ENCODE peak calls at places on chromosomes 2 and 18, in nine cellular contexts. One of them, this sample, is unnamed.

GRCh38 chr18:44733069-44733753 is 52.5 kb downstream of the SETBP1 start:
- DNase-seq in kidney: no peak
- DNase-seq in effector memory CD4-positive, alpha-beta T cell: no peak
- DNase-seq in heart right ventricle: no peak
- DNase-seq in A549: peak; percentile 17
- DNase-seq in testis: no peak
- DNase-seq in GM23248: peak; percentile 95
- DNase-seq in endothelial cell of umbilical vein: peak; percentile 11
- DNase-seq in tibial artery: no peak
- DNase-seq in this sample: no peak

GRCh38 chr2:50564781-50565180 is 467.2 kb downstream of the NRXN1 start:
- DNase-seq in kidney: no peak
- DNase-seq in effector memory CD4-positive, alpha-beta T cell: no peak
- DNase-seq in heart right ventricle: no peak
- DNase-seq in A549: no peak
- DNase-seq in testis: no peak
- DNase-seq in GM23248: no peak
- DNase-seq in endothelial cell of umbilical vein: no peak
- DNase-seq in tibial artery: no peak
- DNase-seq in this sample: no peak

GRCh38 chr2:216646116-216646515 is 12.9 kb downstream of the IGFBP2 start:
- DNase-seq in kidney: no peak
- DNase-seq in effector memory CD4-positive, alpha-beta T cell: no peak
- DNase-seq in heart right ventricle: no peak
- DNase-seq in A549: no peak
- DNase-seq in testis: no peak
- DNase-seq in GM23248: no peak
- DNase-seq in endothelial cell of umbilical vein: no peak
- DNase-seq in tibial artery: no peak
- DNase-seq in this sample: no peak

GRCh38 chr2:68745006-68745405 is 10.4 kb downstream of the ARHGAP25 start:
- DNase-seq in kidney: no peak
- DNase-seq in effector memory CD4-positive, alpha-beta T cell: no peak
- DNase-seq in heart right ventricle: no peak
- DNase-seq in A549: no peak
- DNase-seq in testis: no peak
- DNase-seq in GM23248: no peak
- DNase-seq in endothelial cell of umbilical vein: no peak
- DNase-seq in tibial artery: no peak
- DNase-seq in this sample: no peak

GRCh38 chr2:67930156-67930555 is 132.6 kb downstream of the C1D start:
- DNase-seq in kidney: no peak
- DNase-seq in effector memory CD4-positive, alpha-beta T cell: no peak
- DNase-seq in heart right ventricle: no peak
- DNase-seq in A549: no peak
- DNase-seq in testis: no peak
- DNase-seq in GM23248: no peak
- DNase-seq in endothelial cell of umbilical vein: no peak
- DNase-seq in tibial artery: no peak
- DNase-seq in this sample: no peak

GRCh38 chr2:44943031-44943692 is 1.7 kb downstream of the SIX3 start:
- DNase-seq in kidney: no peak
- DNase-seq in effector memory CD4-positive, alpha-beta T cell: no peak
- DNase-seq in heart right ventricle: no peak
- DNase-seq in A549: no peak
- DNase-seq in testis: no peak
- DNase-seq in GM23248: peak; percentile 46
- DNase-seq in endothelial cell of umbilical vein: no peak
- DNase-seq in tibial artery: no peak
- DNase-seq in this sample: no peak

GRCh38 chr2:195563857-195564512 is 93.0 kb upstream of the SLC39A10 start:
- DNase-seq in kidney: no peak
- DNase-seq in effector memory CD4-positive, alpha-beta T cell: no peak
- DNase-seq in heart right ventricle: no peak
- DNase-seq in A549: peak; percentile 45
- DNase-seq in testis: no peak
- DNase-seq in GM23248: peak; percentile 92
- DNase-seq in endothelial cell of umbilical vein: no peak
- DNase-seq in tibial artery: no peak
- DNase-seq in this sample: no peak

GRCh38 chr2:209771474-209772292 is at the start of gene UNC80:
- DNase-seq in kidney: peak; percentile 82
- DNase-seq in effector memory CD4-positive, alpha-beta T cell: no peak
- DNase-seq in heart right ventricle: peak; percentile 70
- DNase-seq in A549: peak; percentile 19
- DNase-seq in testis: peak; percentile 89
- DNase-seq in GM23248: peak; percentile 79
- DNase-seq in endothelial cell of umbilical vein: peak; percentile 62
- DNase-seq in tibial artery: peak; percentile 67
- DNase-seq in this sample: no peak

GRCh38 chr2:17643031-17643615 is 102.6 kb downstream of the VSNL1 start:
- DNase-seq in kidney: peak; percentile 79
- DNase-seq in effector memory CD4-positive, alpha-beta T cell: no peak
- DNase-seq in heart right ventricle: peak; percentile 32
- DNase-seq in A549: peak; percentile 82
- DNase-seq in testis: no peak
- DNase-seq in GM23248: peak; percentile 99
- DNase-seq in endothelial cell of umbilical vein: peak; percentile 73
- DNase-seq in tibial artery: peak; percentile 78
- DNase-seq in this sample: no peak

GRCh38 chr2:69271831-69272257 is 115.2 kb downstream of the GFPT1 start:
- DNase-seq in kidney: no peak
- DNase-seq in effector memory CD4-positive, alpha-beta T cell: no peak
- DNase-seq in heart right ventricle: no peak
- DNase-seq in A549: no peak
- DNase-seq in testis: no peak
- DNase-seq in GM23248: peak; percentile 70
- DNase-seq in endothelial cell of umbilical vein: peak; percentile 61
- DNase-seq in tibial artery: no peak
- DNase-seq in this sample: no peak

GRCh38 chr18:7576685-7577084 is 9.6 kb downstream of the PTPRM start:
- DNase-seq in kidney: no peak
- DNase-seq in effector memory CD4-positive, alpha-beta T cell: no peak
- DNase-seq in heart right ventricle: no peak
- DNase-seq in A549: no peak
- DNase-seq in testis: no peak
- DNase-seq in GM23248: peak; percentile 74
- DNase-seq in endothelial cell of umbilical vein: no peak
- DNase-seq in tibial artery: no peak
- DNase-seq in this sample: no peak

GRCh38 chr2:181456660-181457120 is 496 bp upstream of the ITGA4 start:
- DNase-seq in kidney: peak; percentile 86
- DNase-seq in effector memory CD4-positive, alpha-beta T cell: peak; percentile 67
- DNase-seq in heart right ventricle: peak; percentile 12
- DNase-seq in A549: no peak
- DNase-seq in testis: peak; percentile 22
- DNase-seq in GM23248: peak; percentile 53
- DNase-seq in endothelial cell of umbilical vein: no peak
- DNase-seq in tibial artery: peak; percentile 66
- DNase-seq in this sample: peak; percentile 95

GRCh38 chr18:32379891-32380290 is 90.8 kb downstream of the GAREM1 start:
- DNase-seq in kidney: no peak
- DNase-seq in effector memory CD4-positive, alpha-beta T cell: no peak
- DNase-seq in heart right ventricle: no peak
- DNase-seq in A549: no peak
- DNase-seq in testis: no peak
- DNase-seq in GM23248: no peak
- DNase-seq in endothelial cell of umbilical vein: no peak
- DNase-seq in tibial artery: no peak
- DNase-seq in this sample: no peak

GRCh38 chr2:156321243-156321904 is 11.1 kb downstream of the NR4A2 start:
- DNase-seq in kidney: peak; percentile 77
- DNase-seq in effector memory CD4-positive, alpha-beta T cell: no peak
- DNase-seq in heart right ventricle: no peak
- DNase-seq in A549: no peak
- DNase-seq in testis: no peak
- DNase-seq in GM23248: peak; percentile 42
- DNase-seq in endothelial cell of umbilical vein: no peak
- DNase-seq in tibial artery: no peak
- DNase-seq in this sample: no peak

GRCh38 chr2:231425811-231426703 is 30.5 kb downstream of the B3GNT7 start:
- DNase-seq in kidney: peak; percentile 59
- DNase-seq in effector memory CD4-positive, alpha-beta T cell: peak; percentile 76
- DNase-seq in heart right ventricle: no peak
- DNase-seq in A549: no peak
- DNase-seq in testis: no peak
- DNase-seq in GM23248: no peak
- DNase-seq in endothelial cell of umbilical vein: no peak
- DNase-seq in tibial artery: no peak
- DNase-seq in this sample: no peak

GRCh38 chr18:40582105-40582504 is 1372.9 kb upstream of the PIK3C3 start:
- DNase-seq in kidney: no peak
- DNase-seq in effector memory CD4-positive, alpha-beta T cell: no peak
- DNase-seq in heart right ventricle: no peak
- DNase-seq in A549: no peak
- DNase-seq in testis: no peak
- DNase-seq in GM23248: no peak
- DNase-seq in endothelial cell of umbilical vein: no peak
- DNase-seq in tibial artery: no peak
- DNase-seq in this sample: no peak

GRCh38 chr2:27489118-27489497 is 435 bp downstream of the IFT172 start:
- DNase-seq in kidney: no peak
- DNase-seq in effector memory CD4-positive, alpha-beta T cell: no peak
- DNase-seq in heart right ventricle: no peak
- DNase-seq in A549: peak; percentile 46
- DNase-seq in testis: peak; percentile 25
- DNase-seq in GM23248: peak; percentile 64
- DNase-seq in endothelial cell of umbilical vein: peak; percentile 48
- DNase-seq in tibial artery: no peak
- DNase-seq in this sample: peak; percentile 50

GRCh38 chr2:229586746-229587705 is 127.3 kb downstream of the DNER start:
- DNase-seq in kidney: peak; percentile 85
- DNase-seq in effector memory CD4-positive, alpha-beta T cell: no peak
- DNase-seq in heart right ventricle: peak; percentile 76
- DNase-seq in A549: peak; percentile 77
- DNase-seq in testis: peak; percentile 92
- DNase-seq in GM23248: peak; percentile 88
- DNase-seq in endothelial cell of umbilical vein: peak; percentile 53
- DNase-seq in tibial artery: peak; percentile 87
- DNase-seq in this sample: peak; percentile 10

GRCh38 chr2:20414806-20415205 is 32.1 kb upstream of the RHOB start:
- DNase-seq in kidney: no peak
- DNase-seq in effector memory CD4-positive, alpha-beta T cell: no peak
- DNase-seq in heart right ventricle: no peak
- DNase-seq in A549: no peak
- DNase-seq in testis: no peak
- DNase-seq in GM23248: no peak
- DNase-seq in endothelial cell of umbilical vein: no peak
- DNase-seq in tibial artery: peak; percentile 52
- DNase-seq in this sample: no peak
- H3K4me1 ChIP-seq in kidney: no peaks in the 10 kb centered on the region
- H3K4me1 ChIP-seq in effector memory CD4-positive, alpha-beta T cell: no peaks in the 10 kb centered on the region
- H3K4me1 ChIP-seq in heart right ventricle: no peaks in the 10 kb centered on the region
- H3K4me1 ChIP-seq in A549: peaks cover 4% of the 10 kb centered on the region
- H3K4me1 ChIP-seq in testis: no peaks in the 10 kb centered on the region
- H3K4me1 ChIP-seq in GM23248: no peaks in the 10 kb centered on the region
- H3K4me1 ChIP-seq in endothelial cell of umbilical vein: no peaks in the 10 kb centered on the region
- H3K4me1 ChIP-seq in tibial artery: peaks cover 13% of the 10 kb centered on the region
- H3K4me1 ChIP-seq in this sample: no peaks in the 10 kb centered on the region

DNA sequence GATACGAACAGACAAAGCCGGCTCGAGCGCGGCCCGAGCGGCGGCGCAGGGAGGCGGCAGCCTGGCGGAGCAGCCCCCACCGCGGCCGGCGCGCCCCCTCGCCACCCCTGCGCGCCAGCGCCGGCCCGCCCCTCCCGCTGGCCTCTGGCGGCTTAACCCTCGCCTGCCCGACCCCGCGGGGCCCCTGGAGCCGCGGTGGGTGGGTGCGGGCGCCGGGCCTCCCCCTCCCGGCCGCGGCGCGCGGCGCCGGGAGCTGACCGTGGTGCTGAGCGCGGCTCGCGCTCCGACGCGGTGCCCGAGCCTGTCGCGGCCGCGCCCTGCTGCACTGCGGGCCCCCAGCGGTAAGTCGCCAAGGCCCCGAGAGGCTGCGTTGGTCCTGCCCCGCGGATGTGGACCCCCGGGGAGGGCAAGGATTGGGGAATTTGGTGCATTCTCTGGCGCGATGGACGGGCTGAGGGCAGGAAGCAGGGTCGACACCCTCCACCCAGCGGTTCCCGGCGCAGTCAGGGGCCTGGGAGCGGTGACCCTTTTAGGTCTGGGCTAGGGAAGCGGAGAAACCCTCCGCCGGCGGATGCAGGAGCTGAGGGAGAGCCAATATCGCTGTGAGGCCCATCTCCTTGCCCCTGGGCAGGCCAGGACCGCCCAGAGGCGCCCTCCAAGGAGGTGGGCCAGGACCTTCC is 841 bp downstream of the AMER3 start:
- DNase-seq in kidney: peak; percentile 66
- DNase-seq in effector memory CD4-positive, alpha-beta T cell: no peak
- DNase-seq in heart right ventricle: no peak
- DNase-seq in A549: no peak
- DNase-seq in testis: peak; percentile 14
- DNase-seq in GM23248: peak; percentile 47
- DNase-seq in endothelial cell of umbilical vein: no peak
- DNase-seq in tibial artery: no peak
- DNase-seq in this sample: no peak
- H3K4me3 ChIP-seq in kidney: no peak overlapping the region
- H3K4me3 ChIP-seq in effector memory CD4-positive, alpha-beta T cell: no peak overlapping the region
- H3K4me3 ChIP-seq in heart right ventricle: peak overlapping the region; percentile 36
- H3K4me3 ChIP-seq in A549: peak overlapping the region; percentile 41
- H3K4me3 ChIP-seq in testis: peak overlapping the region; percentile 39
- H3K4me3 ChIP-seq in GM23248: no peak overlapping the region
- H3K4me3 ChIP-seq in endothelial cell of umbilical vein: no peak overlapping the region
- H3K4me3 ChIP-seq in tibial artery: no peak overlapping the region
- H3K4me3 ChIP-seq in this sample: no peak overlapping the region

DNA sequence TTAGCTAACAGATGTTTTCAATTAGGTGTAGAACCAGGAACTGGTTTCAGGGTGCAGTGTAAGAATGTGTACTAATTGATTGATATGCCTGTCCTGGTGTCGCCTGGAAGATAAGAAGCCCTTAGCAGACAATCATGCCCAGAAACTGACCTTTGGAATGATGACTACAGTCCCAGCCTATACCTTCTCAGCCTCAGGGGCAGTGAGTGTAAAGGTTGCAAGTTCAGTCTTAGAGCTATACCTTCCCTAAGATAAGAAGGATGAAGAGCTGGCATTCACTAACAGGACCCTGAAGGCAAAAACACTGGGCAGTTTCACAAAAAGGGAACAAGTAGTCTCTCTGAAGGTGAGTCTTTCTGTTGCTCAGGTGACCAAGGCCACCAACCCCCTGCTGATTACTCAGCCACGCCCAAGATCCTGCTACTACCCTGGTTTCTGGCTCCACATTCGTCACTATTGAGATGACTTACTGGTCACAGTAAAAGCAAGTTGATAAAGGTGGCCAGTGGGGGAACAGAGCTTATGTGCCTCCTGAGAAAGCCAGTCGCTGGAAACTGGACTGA is 71.4 kb downstream of the SPATS2L start:
- DNase-seq in kidney: peak; percentile 68
- DNase-seq in effector memory CD4-positive, alpha-beta T cell: no peak
- DNase-seq in heart right ventricle: no peak
- DNase-seq in A549: peak; percentile 25
- DNase-seq in testis: no peak
- DNase-seq in GM23248: no peak
- DNase-seq in endothelial cell of umbilical vein: no peak
- DNase-seq in tibial artery: no peak
- DNase-seq in this sample: no peak
- H3K4me1 ChIP-seq in kidney: peaks cover 66% of the 10 kb centered on the region
- H3K4me1 ChIP-seq in effector memory CD4-positive, alpha-beta T cell: peaks cover 21% of the 10 kb centered on the region
- H3K4me1 ChIP-seq in heart right ventricle: peaks cover 68% of the 10 kb centered on the region
- H3K4me1 ChIP-seq in A549: peaks cover 82% of the 10 kb centered on the region
- H3K4me1 ChIP-seq in testis: peaks cover 21% of the 10 kb centered on the region
- H3K4me1 ChIP-seq in GM23248: peaks cover 57% of the 10 kb centered on the region
- H3K4me1 ChIP-seq in endothelial cell of umbilical vein: peaks cover 61% of the 10 kb centered on the region
- H3K4me1 ChIP-seq in tibial artery: peaks cover 33% of the 10 kb centered on the region
- H3K4me1 ChIP-seq in this sample: peaks cover 7% of the 10 kb centered on the region

GRCh38 chr2:96866986-96867755 is 2.7 kb downstream of the SEMA4C start:
- DNase-seq in kidney: no peak
- DNase-seq in effector memory CD4-positive, alpha-beta T cell: no peak
- DNase-seq in heart right ventricle: no peak
- DNase-seq in A549: no peak
- DNase-seq in testis: no peak
- DNase-seq in GM23248: no peak
- DNase-seq in endothelial cell of umbilical vein: peak; percentile 12
- DNase-seq in tibial artery: no peak
- DNase-seq in this sample: no peak
- H3K4me3 ChIP-seq in kidney: peak overlapping the region; percentile 65
- H3K4me3 ChIP-seq in effector memory CD4-positive, alpha-beta T cell: peak overlapping the region; percentile 96
- H3K4me3 ChIP-seq in heart right ventricle: peak overlapping the region; percentile 72
- H3K4me3 ChIP-seq in A549: peak overlapping the region; percentile 100
- H3K4me3 ChIP-seq in testis: no peak overlapping the region
- H3K4me3 ChIP-seq in GM23248: peak overlapping the region; percentile 86
- H3K4me3 ChIP-seq in endothelial cell of umbilical vein: peak overlapping the region; percentile 59
- H3K4me3 ChIP-seq in tibial artery: peak overlapping the region; percentile 98
- H3K4me3 ChIP-seq in this sample: no peak overlapping the region